ENCODE peak calls at places on chromosomes 3 and 15, in seven cellular contexts. O, F, L, T, Z, G and V are unnamed samples.

GRCh38 chr3:65436580-65436979 is 602.1 kb downstream of the MAGI1 start:
- DNase-seq in O (peak), F (peak), L (peak), T (peak), Z (no peak), G (peak), V (peak)

GRCh38 chr15:71880276-71880675 is 69.9 kb downstream of the NR2E3 start:
- DNase-seq in O (no peak), F (no peak), L (no peak), T (no peak), Z (no peak), G (no peak), V (no peak)

GRCh38 chr15:27639595-27639994 is 459.5 kb downstream of the OCA2 start:
- DNase-seq in O (no peak), F (no peak), L (no peak), T (no peak), Z (no peak), G (no peak), V (no peak)

GRCh38 chr15:92693922-92694331 is 38.4 kb upstream of the FAM174B start:
- DNase-seq in O (peak), F (peak), L (peak), T (peak), Z (peak), G (no peak), V (peak)

GRCh38 chr15:56532766-56533455 is 68.0 kb upstream of the MNS1 start:
- DNase-seq in O (no peak), F (no peak), L (no peak), T (peak), Z (no peak), G (no peak), V (no peak)

GRCh38 chr15:99436472-99437314 is 129.1 kb upstream of the MEF2A start:
- DNase-seq in O (no peak), F (no peak), L (no peak), T (no peak), Z (no peak), G (no peak), V (no peak)

GRCh38 chr3:41740374-41740773 is 221.5 kb downstream of the ULK4 start:
- DNase-seq in O (no peak), F (no peak), L (no peak), T (no peak), Z (no peak), G (no peak), V (no peak)

GRCh38 chr3:54706783-54707182 is 221.1 kb downstream of the LRTM1 start:
- DNase-seq in O (no peak), F (no peak), L (no peak), T (no peak), Z (no peak), G (no peak), V (no peak)

GRCh38 chr15:47711654-47712053 is 5.7 kb upstream of the SEMA6D start:
- DNase-seq in O (peak), F (peak), L (no peak), T (peak), Z (peak), G (peak), V (peak)

GRCh38 chr3:158094917-158095301 is 11.3 kb downstream of the SHOX2 start:
- DNase-seq in O (no peak), F (no peak), L (no peak), T (peak), Z (no peak), G (no peak), V (no peak)

GRCh38 chr3:13854492-13854891 is 25.4 kb downstream of the WNT7A start:
- DNase-seq in O (no peak), F (no peak), L (no peak), T (no peak), Z (no peak), G (no peak), V (no peak)

GRCh38 chr3:82163907-82164520 is 402.6 kb upstream of the GBE1 start:
- DNase-seq in O (peak), F (peak), L (no peak), T (peak), Z (peak), G (peak), V (peak)

GRCh38 chr3:27861047-27862036 is 139.2 kb upstream of the EOMES start:
- DNase-seq in O (no peak), F (no peak), L (no peak), T (no peak), Z (no peak), G (no peak), V (no peak)

GRCh38 chr3:136644200-136644599 is 108.0 kb downstream of the STAG1 start:
- DNase-seq in O (no peak), F (no peak), L (no peak), T (no peak), Z (no peak), G (no peak), V (no peak)

GRCh38 chr3:196995646-196996355 is 27.2 kb upstream of the PIGZ start:
- DNase-seq in O (no peak), F (no peak), L (no peak), T (no peak), Z (no peak), G (no peak), V (no peak)

GRCh38 chr15:59917504-59918157 is 86.5 kb upstream of the FOXB1 start:
- DNase-seq in O (peak), F (peak), L (peak), T (peak), Z (peak), G (peak), V (peak)

GRCh38 chr3:140830391-140830790 is 111.2 kb upstream of the SLC25A36 start:
- DNase-seq in O (no peak), F (no peak), L (no peak), T (no peak), Z (no peak), G (no peak), V (no peak)

GRCh38 chr3:47781326-47781684 is 388 bp downstream of the SMARCC1 start:
- DNase-seq in O (no peak), F (no peak), L (peak), T (peak), Z (no peak), G (peak), V (peak)

GRCh38 chr3:167559922-167560321 is 86.1 kb upstream of the SERPINI2 start:
- DNase-seq in O (no peak), F (no peak), L (no peak), T (no peak), Z (no peak), G (no peak), V (no peak)
- TF ChIP-seq CTCF in O (no peak), F (no peak), L (no peak), T (no peak), Z (no peak), G (no peak), V (no peak)

GRCh38 chr3:183296944-183297343 is 43.9 kb downstream of the B3GNT5 start:
- DNase-seq in O (no peak), F (no peak), L (no peak), T (no peak), Z (no peak), G (no peak), V (no peak)
- H3K4me3 ChIP-seq in O (no peak), F (no peak), L (no peak), T (no peak), Z (no peak), G (no peak), V (no peak)

DNA sequence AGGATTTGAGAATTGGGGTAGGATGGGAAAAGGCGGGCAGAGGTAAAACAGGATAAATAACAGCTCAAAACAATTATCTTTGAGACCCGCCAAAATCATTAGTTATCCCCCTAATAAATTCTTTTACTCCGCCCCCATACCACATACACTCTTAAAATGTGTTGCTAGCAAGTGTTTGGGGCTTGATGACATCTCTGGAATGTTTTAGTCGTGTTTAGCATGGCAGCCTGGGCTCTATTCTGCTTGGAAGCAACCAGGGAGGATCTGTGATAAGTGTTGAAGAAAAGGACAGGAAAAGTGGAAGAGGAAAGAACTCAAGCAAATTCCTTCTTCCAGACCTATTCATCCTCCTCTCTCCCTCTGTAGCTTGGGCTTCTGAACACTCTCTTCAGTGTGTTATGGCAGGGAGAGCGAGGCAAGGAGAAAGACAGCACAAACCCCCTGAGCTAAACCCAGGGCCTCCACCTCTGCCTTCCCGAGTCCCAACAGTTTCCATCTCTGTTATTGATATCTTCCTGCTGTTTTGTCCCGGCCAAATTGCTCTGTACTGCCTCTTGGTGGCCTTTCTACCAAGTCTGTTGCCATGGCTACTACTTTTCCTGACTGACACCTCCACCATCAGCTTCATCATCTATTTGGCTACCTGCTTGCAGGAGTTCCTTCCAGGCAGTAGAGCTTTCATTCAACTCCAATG is 135.8 kb downstream of the RPL22L1 start:
- DNase-seq in O (no peak), F (no peak), L (no peak), T (no peak), Z (no peak), G (peak), V (no peak)
- TF ChIP-seq CTCF in O (peak), F (peak), L (no peak), T (no peak), Z (no peak), G (peak), V (no peak)

DNA sequence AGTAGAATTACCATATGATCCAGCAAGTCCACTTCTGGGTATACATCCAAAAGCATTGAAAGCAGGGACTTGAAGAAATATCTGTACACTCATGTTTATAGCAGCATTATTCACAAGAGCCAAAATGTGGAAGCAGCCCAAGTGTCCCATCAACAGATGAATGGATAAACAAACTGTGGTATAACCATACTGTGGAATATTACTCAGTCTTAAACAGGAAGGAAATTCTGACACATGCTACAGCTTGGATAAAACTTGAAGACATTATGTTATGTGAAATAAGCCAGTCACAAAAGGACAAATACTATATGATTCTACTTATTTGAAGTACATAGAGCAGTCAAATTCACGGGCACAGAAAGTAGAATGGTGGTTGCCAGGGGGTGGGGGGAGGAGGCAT is 91.2 kb downstream of the HMG20A start:
- DNase-seq in O (no peak), F (no peak), L (no peak), T (no peak), Z (no peak), G (no peak), V (no peak)
- H3K4me3 ChIP-seq in O (no peak), F (no peak), L (no peak), T (no peak), Z (no peak), G (no peak), V (no peak)

GRCh38 chr3:127366383-127366782 is 78.5 kb upstream of the PRR20G start:
- DNase-seq in O (no peak), F (no peak), L (no peak), T (peak), Z (no peak), G (peak), V (no peak)
- TF ChIP-seq CTCF in O (no peak), F (no peak), L (no peak), T (no peak), Z (peak), G (peak), V (no peak)

DNA sequence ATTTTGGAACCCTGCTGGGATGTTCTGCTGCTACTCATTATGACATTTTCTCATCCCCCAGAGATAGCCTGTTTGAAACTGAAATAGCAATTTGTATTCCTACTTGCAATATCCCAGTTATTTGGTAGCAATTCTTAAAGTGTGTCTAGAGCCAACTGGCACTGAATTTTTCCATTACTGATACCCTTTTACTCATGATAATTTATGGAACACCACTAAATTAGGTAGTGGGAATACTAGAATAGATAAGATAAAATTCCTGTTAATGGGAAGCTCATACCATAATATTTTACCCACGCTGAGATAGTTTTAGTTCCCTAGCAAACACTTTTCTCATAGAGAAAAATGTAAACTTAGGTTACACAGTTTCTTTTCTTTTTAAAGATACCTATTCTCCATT is 309.4 kb downstream of the SV2B start:
- DNase-seq in O (no peak), F (no peak), L (no peak), T (no peak), Z (no peak), G (no peak), V (no peak)
- H3K4me3 ChIP-seq in O (no peak), F (no peak), L (no peak), T (no peak), Z (no peak), G (no peak), V (no peak)

GRCh38 chr3:117885046-117885445 is 1149.6 kb downstream of the IGSF11 start:
- DNase-seq in O (peak), F (no peak), L (no peak), T (peak), Z (no peak), G (no peak), V (no peak)

GRCh38 chr3:117887031-117887430 is 1147.6 kb downstream of the IGSF11 start:
- DNase-seq in O (no peak), F (no peak), L (no peak), T (no peak), Z (no peak), G (no peak), V (no peak)

GRCh38 chr3:117886147-117886546 is 1148.5 kb downstream of the IGSF11 start:
- DNase-seq in O (no peak), F (no peak), L (no peak), T (no peak), Z (no peak), G (no peak), V (no peak)

GRCh38 chr3:117892431-117892841 is 1142.2 kb downstream of the IGSF11 start:
- DNase-seq in O (peak), F (no peak), L (no peak), T (no peak), Z (peak), G (peak), V (peak)

DNA sequence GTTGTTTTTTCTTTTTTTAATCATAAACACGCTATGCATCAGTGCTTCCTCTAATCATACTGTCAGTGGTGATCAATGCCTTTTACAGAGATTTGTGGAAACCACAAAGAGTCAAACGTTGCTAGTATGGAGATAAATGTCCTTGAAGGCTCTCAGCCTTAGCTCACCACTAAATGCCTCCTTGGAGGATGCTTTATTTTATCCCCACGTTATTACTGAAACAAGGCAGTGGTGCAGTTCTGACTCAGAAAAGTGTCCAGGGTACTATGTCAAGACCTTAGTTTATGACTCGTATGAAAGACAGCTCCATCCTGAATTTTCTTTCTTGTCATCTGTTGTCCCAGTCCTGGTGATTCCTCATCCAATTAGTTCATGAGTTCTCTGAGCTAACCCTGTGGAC is 1146.8 kb downstream of the IGSF11 start:
- DNase-seq in O (no peak), F (no peak), L (no peak), T (no peak), Z (no peak), G (peak), V (peak)
- TF ChIP-seq CTCF in O (no peak), F (no peak), L (no peak), T (no peak), Z (no peak), G (no peak), V (no peak)

GRCh38 chr3:157030712-157031111 is 129.2 kb downstream of the CCNL1 start:
- DNase-seq in O (no peak), F (no peak), L (no peak), T (no peak), Z (no peak), G (peak), V (peak)
- H3K4me3 ChIP-seq in O (no peak), F (no peak), L (no peak), T (no peak), Z (no peak), G (no peak), V (no peak)

GRCh38 chr3:123046262-123046873 is 18.8 kb upstream of the SEMA5B start:
- DNase-seq in O (no peak), F (peak), L (no peak), T (no peak), Z (peak), G (peak), V (no peak)
- TF ChIP-seq CTCF in O (no peak), F (no peak), L (no peak), T (no peak), Z (no peak), G (no peak), V (no peak)

DNA sequence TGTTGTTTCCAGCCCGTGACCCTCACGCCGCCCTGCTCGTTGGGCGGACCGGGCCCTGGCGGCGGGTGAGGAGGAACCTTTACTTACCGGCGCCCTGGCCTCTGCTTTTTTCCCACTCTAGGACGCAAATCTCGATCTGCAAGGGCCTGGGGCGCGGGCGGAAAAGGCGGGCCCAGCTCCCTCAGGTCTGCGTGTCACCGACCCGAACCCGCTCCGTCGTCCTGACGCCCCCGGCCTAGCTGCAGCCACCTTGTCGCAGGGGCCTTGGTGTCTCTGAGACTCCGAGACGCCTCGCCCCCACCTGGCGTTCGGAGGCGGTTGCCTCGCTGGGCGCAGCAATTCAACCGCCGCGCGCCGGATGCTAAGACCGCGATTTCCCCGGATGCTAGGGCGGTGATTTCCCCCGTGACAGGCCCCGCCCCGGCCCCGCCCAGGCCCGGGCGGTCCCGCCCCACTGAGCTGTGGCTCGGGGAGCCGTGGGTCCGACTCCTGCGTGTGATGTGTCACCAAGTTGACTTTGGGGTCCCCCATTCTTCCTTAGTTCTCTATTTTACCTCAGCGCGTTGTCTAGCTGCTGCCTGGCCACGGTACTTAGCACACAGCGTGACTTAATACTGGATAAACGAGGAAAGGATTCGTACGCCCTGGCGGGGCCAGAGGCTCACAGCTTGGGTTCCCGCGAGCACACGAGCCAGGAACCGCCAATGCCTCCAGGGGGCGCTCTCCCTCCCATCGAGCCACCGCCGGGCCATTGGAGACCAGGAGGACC is at the start of gene RPL39L:
- DNase-seq in O (peak), F (peak), L (peak), T (peak), Z (peak), G (peak), V (peak)
- H3K4me3 ChIP-seq in O (peak), F (peak), L (peak), T (peak), Z (peak), G (peak), V (peak)